ENCODE peak calls at places on chromosomes 3 and 15, in four cellular contexts. V, Y, W and J are unnamed samples.

GRCh38 chr15:36358094-36358961 is 221.1 kb upstream of the CDIN1 start:
- DNase-seq in V (no peak), Y (peak), W (no peak), J (peak)

GRCh38 chr3:30289324-30289723 is 317.1 kb upstream of the TGFBR2 start:
- DNase-seq in V (no peak), Y (no peak), W (no peak), J (peak)

GRCh38 chr3:113895964-113896363 is 51.8 kb upstream of the ZDHHC23 start:
- DNase-seq in V (no peak), Y (no peak), W (no peak), J (peak)

GRCh38 chr3:39126532-39127071 is 19.1 kb downstream of the TTC21A start:
- DNase-seq in V (no peak), Y (peak), W (no peak), J (peak)

GRCh38 chr3:110814170-110815007 is 257.2 kb upstream of the NECTIN3 start:
- DNase-seq in V (no peak), Y (peak), W (peak), J (peak)

GRCh38 chr15:39199076-39199475 is 381.8 kb upstream of the THBS1 start:
- DNase-seq in V (no peak), Y (peak), W (no peak), J (no peak)

GRCh38 chr3:126051234-126051633 is 32.7 kb downstream of the SLC41A3 start:
- DNase-seq in V (no peak), Y (no peak), W (no peak), J (no peak)

GRCh38 chr15:32705450-32705849 is 12.4 kb upstream of the GREM1 start:
- DNase-seq in V (no peak), Y (no peak), W (no peak), J (no peak)

GRCh38 chr3:31092748-31093607 is 198.5 kb upstream of the GADL1 start:
- DNase-seq in V (no peak), Y (peak), W (no peak), J (no peak)

GRCh38 chr3:62562596-62562995 is 189.2 kb upstream of the FEZF2 start:
- DNase-seq in V (no peak), Y (no peak), W (no peak), J (no peak)

GRCh38 chr3:125433611-125434041 is 58.5 kb upstream of the ZNF148 start:
- DNase-seq in V (no peak), Y (no peak), W (no peak), J (peak)

GRCh38 chr3:61702453-61702852 is 141.1 kb downstream of the PTPRG start:
- DNase-seq in V (no peak), Y (no peak), W (no peak), J (no peak)

GRCh38 chr15:33086500-33087141 is 107.9 kb downstream of the FMN1 start:
- DNase-seq in V (peak), Y (peak), W (peak), J (peak)

GRCh38 chr15:36126194-36126593 is 453.2 kb upstream of the CDIN1 start:
- DNase-seq in V (no peak), Y (no peak), W (no peak), J (no peak)

GRCh38 chr3:52058111-52058510 is 1.7 kb upstream of the DUSP7 start:
- DNase-seq in V (no peak), Y (no peak), W (no peak), J (no peak)

GRCh38 chr15:76057332-76058000 is 2.3 kb upstream of the TMEM266 start:
- DNase-seq in V (peak), Y (peak), W (no peak), J (peak)

GRCh38 chr3:196726788-196727675 is 12.6 kb upstream of the PAK2 start:
- DNase-seq in V (no peak), Y (peak), W (no peak), J (peak)

GRCh38 chr3:141331370-141332318 is 36.7 kb upstream of the ZBTB38 start:
- DNase-seq in V (peak), Y (peak), W (peak), J (peak)

GRCh38 chr3:126081618-126082333 is 2.1 kb downstream of the SLC41A3 start:
- DNase-seq in V (peak), Y (peak), W (peak), J (peak)

GRCh38 chr3:183182732-183183610 is 20.4 kb upstream of the LAMP3 start:
- DNase-seq in V (no peak), Y (no peak), W (no peak), J (peak)

GRCh38 chr3:40827942-40828688 is 303.4 kb downstream of the ZNF621 start:
- DNase-seq in V (no peak), Y (peak), W (no peak), J (peak)

GRCh38 chr3:10855871-10856662 is 40.0 kb downstream of the SLC6A11 start:
- DNase-seq in V (peak), Y (no peak), W (peak), J (no peak)

GRCh38 chr15:58228708-58229107 is 90.5 kb downstream of the AQP9 start:
- DNase-seq in V (no peak), Y (peak), W (no peak), J (no peak)

GRCh38 chr3:196288141-196288460 is 575 bp upstream of the PCYT1A start:
- DNase-seq in V (peak), Y (no peak), W (no peak), J (no peak)

GRCh38 chr3:107488942-107489341 is 33.8 kb upstream of the BBX start:
- DNase-seq in V (no peak), Y (no peak), W (no peak), J (no peak)

GRCh38 chr3:8990266-8991215 is 27.3 kb upstream of the RAD18 start:
- DNase-seq in V (no peak), Y (peak), W (no peak), J (no peak)

GRCh38 chr3:49716691-49717538 is 2.6 kb downstream of the AMIGO3 start:
- DNase-seq in V (no peak), Y (no peak), W (no peak), J (no peak)

GRCh38 chr3:171976526-171976925 is 62.9 kb upstream of the FNDC3B start:
- DNase-seq in V (no peak), Y (peak), W (no peak), J (peak)

GRCh38 chr15:56767315-56767714 is 34.0 kb upstream of the ZNF280D start:
- DNase-seq in V (no peak), Y (no peak), W (no peak), J (no peak)

GRCh38 chr15:86553116-86553515 is 473.4 kb downstream of the AGBL1 start:
- DNase-seq in V (no peak), Y (no peak), W (no peak), J (peak)

GRCh38 chr15:74010929-74011540 is 16.5 kb downstream of the PML start:
- DNase-seq in V (no peak), Y (no peak), W (no peak), J (no peak)

GRCh38 chr3:25033407-25034029 is 394.5 kb upstream of the RARB start:
- DNase-seq in V (peak), Y (no peak), W (peak), J (peak)

GRCh38 chr15:39543651-39544050 is 37.2 kb upstream of the THBS1 start:
- DNase-seq in V (no peak), Y (no peak), W (no peak), J (no peak)

GRCh38 chr15:44706946-44707636 is 4.0 kb downstream of the PATL2 start:
- DNase-seq in V (no peak), Y (no peak), W (no peak), J (peak)

GRCh38 chr3:52433328-52434060 is 11.4 kb downstream of the SEMA3G start:
- DNase-seq in V (no peak), Y (no peak), W (no peak), J (no peak)

GRCh38 chr15:77004189-77004588 is 9.3 kb downstream of the PSTPIP1 start:
- DNase-seq in V (no peak), Y (no peak), W (no peak), J (no peak)

GRCh38 chr15:44550256-44550655 is 13.3 kb downstream of the EIF3J start:
- DNase-seq in V (no peak), Y (peak), W (no peak), J (peak)

GRCh38 chr3:135803291-135803690 is 162.2 kb upstream of the PPP2R3A start:
- DNase-seq in V (no peak), Y (no peak), W (no peak), J (no peak)

DNA sequence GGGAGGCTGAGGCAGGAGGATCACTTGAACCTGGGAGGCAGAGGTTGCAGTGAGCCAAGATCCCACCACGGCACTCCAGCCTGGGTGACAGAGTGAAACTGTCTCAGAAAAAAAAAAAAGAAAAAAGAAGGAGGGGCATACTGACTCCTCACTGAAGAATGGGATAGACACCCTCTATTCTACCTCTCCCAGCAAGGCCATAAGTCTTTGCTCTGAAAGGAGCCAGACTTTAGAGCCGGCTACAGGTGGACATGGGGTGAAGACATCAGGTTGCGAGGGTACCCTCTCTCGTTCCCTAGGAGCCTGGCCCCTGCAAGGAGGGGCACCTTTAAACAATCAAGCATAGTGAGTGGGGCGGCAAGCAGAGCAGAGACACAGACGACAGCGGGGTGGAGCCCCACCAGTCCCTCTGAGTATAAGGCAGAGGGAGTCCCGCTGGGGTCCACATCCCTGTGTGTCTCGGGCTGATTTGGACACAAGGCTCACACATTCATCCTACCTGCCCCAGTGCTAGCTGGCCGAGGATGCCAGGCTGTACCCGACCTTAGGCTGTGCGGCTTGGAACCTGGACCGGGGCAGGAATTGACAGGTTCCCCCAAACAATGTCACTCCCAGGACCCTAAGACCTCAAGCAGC is 1.1 kb downstream of the GRAMD2A start:
- DNase-seq in V (peak), Y (no peak), W (no peak), J (no peak)
- H3K4me3 ChIP-seq in V (no peak), Y (no peak), W (peak), J (no peak)

GRCh38 chr15:43105077-43105769 is 615 bp downstream of the UBR1 start:
- DNase-seq in V (peak), Y (no peak), W (no peak), J (peak)

GRCh38 chr15:43102181-43102580 is 3.7 kb downstream of the UBR1 start:
- DNase-seq in V (no peak), Y (no peak), W (no peak), J (no peak)

GRCh38 chr15:43105778-43106485 is at the start of gene UBR1:
- DNase-seq in V (peak), Y (peak), W (peak), J (peak)

GRCh38 chr15:43104426-43104825 is 1.4 kb downstream of the UBR1 start:
- DNase-seq in V (no peak), Y (no peak), W (peak), J (peak)

DNA sequence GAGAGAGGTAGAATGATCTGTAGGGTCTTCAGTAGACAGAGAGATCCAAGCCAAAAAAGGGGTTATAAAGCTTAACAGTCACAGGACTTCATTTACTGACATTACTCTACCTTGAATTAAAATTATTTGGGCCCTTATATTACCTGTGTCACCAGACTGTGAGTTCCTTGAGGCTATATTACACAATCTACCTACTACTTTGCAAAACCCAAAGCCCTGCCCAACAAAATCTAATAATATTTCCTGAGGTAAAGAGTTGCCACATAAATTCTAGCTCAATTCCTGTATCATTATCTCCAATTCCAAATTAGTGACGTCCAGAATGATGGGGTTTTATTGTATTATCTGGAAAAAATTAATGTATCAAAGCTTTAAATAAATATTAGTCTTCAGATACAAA is 1.9 kb downstream of the UBR1 start:
- DNase-seq in V (no peak), Y (no peak), W (no peak), J (no peak)
- H3K4me3 ChIP-seq in V (no peak), Y (no peak), W (no peak), J (peak)

GRCh38 chr15:31306426-31307269 is 20.0 kb upstream of the KLF13 start:
- DNase-seq in V (no peak), Y (no peak), W (no peak), J (no peak)
- H3K4me3 ChIP-seq in V (no peak), Y (no peak), W (no peak), J (no peak)

GRCh38 chr3:87792193-87792531 is 266.6 kb downstream of the CGGBP1 start:
- DNase-seq in V (no peak), Y (peak), W (no peak), J (no peak)
- H3K4me3 ChIP-seq in V (peak), Y (peak), W (no peak), J (peak)

GRCh38 chr3:4834403-4834866 is 144.8 kb upstream of the BHLHE40 start:
- DNase-seq in V (no peak), Y (no peak), W (no peak), J (no peak)
- H3K4me3 ChIP-seq in V (no peak), Y (no peak), W (no peak), J (no peak)

DNA sequence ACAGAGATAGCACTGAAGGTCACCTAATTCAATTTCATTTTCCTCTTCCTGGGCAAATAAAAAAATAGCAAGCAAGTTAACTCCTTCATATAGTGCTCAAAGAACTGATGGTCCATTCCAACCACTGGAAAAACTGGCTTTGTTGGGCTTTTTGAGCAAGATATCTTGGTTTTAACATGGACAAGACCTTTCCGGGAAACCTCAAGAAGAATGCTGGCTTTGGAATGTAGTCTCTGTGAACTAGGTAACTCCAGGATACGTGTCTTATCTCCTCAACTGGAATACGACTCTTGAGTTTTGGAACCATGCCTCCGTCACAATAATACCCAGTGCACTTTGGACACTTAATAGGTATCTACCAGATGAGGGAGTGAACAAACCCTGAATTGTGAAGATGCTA is 36.9 kb upstream of the CRBN start:
- DNase-seq in V (no peak), Y (no peak), W (no peak), J (no peak)
- H3K4me3 ChIP-seq in V (no peak), Y (no peak), W (no peak), J (no peak)

DNA sequence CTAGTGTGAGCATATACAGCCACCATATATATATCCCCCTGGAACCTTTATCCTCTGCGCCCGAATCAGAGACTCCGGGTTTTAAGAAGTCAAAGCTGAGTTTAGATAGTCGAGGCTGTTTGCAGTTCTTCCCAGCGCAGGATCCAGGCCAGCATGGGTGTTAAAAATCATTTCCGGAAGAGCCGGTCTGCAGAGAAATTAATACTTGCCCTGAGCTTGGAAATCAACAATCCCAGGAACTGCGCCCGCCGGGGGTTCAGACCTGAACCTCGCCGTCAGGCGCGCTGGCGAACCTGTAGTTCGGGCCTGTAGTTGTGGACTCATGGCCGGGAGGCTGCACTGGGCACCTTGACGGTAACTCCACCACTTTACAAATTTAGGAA is 2.3 kb downstream of the SHOX2 start:
- DNase-seq in V (no peak), Y (no peak), W (no peak), J (no peak)
- H3K4me3 ChIP-seq in V (no peak), Y (no peak), W (no peak), J (no peak)

GRCh38 chr15:64975390-64975789 is 14.3 kb downstream of the SPG21 start:
- DNase-seq in V (no peak), Y (no peak), W (no peak), J (no peak)
- H3K4me3 ChIP-seq in V (no peak), Y (no peak), W (no peak), J (no peak)

GRCh38 chr3:128496602-128497304 is 3.8 kb upstream of the GATA2 start:
- DNase-seq in V (no peak), Y (no peak), W (no peak), J (no peak)
- H3K4me3 ChIP-seq in V (peak), Y (no peak), W (no peak), J (peak)

DNA sequence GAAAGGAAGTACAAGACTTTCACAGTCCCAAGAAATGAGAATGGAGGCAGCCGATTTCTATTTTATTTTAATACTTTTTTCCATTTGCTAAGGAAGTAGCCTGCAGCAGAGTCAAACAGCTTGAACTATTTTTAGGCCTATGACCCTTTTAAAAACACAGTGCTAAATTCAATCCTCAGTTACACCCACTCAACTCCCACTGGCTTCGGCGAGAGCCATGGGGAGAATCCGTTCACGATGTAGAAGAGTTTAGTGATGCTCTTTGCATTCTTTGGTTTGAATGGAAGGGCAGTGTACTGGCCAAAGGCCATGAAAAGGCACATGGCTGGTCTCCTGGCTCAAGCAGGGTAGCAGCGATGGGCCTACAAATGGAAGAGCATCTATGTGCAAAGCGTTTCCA is 343.5 kb downstream of the FOXP1 start:
- DNase-seq in V (no peak), Y (peak), W (no peak), J (no peak)
- H3K4me3 ChIP-seq in V (no peak), Y (no peak), W (no peak), J (no peak)